ENCODE peak calls at places on chromosomes 4 and X, in five cellular contexts. M is A549, R is HepG2, T is GM12878, I is HCT116. W is an unnamed sample.

GRCh38 chrX:134932528-134933217 is 58.1 kb upstream of the SMIM10 start:
- DNase-seq in I (no peak), R (peak), M (no peak), T (no peak), W (no peak)

GRCh38 chr4:185224597-185224996 is 15.2 kb downstream of the SNX25 start:
- DNase-seq in T (no peak), M (no peak), R (no peak), I (no peak), W (no peak)

GRCh38 chr4:8160233-8160560 is 1.6 kb upstream of the ABLIM2 start:
- DNase-seq in M (no peak), T (no peak), R (no peak), I (no peak), W (no peak)

GRCh38 chr4:53459548-53459947 is 82.1 kb downstream of the FIP1L1 start:
- DNase-seq in R (peak), T (no peak), I (no peak), M (peak), W (no peak)

GRCh38 chrX:119726900-119727555 is 31.4 kb upstream of the SOWAHD start:
- DNase-seq in M (no peak), R (no peak), I (no peak), T (no peak), W (peak)

GRCh38 chr4:25509656-25510055 is 132.6 kb downstream of the ANAPC4 start:
- DNase-seq in T (no peak), M (no peak), I (no peak), R (no peak), W (no peak)

GRCh38 chr4:176270669-176271068 is 1.6 kb upstream of the ASB5 start:
- DNase-seq in I (peak), M (peak), T (no peak), R (peak), W (peak)

GRCh38 chr4:30538794-30539193 is 181.4 kb upstream of the PCDH7 start:
- DNase-seq in T (no peak), M (no peak), I (no peak), R (no peak), W (no peak)

GRCh38 chr4:39044947-39045734 is 12.9 kb upstream of the TMEM156 start:
- DNase-seq in I (no peak), T (no peak), R (no peak), M (peak), W (peak)

GRCh38 chr4:187380181-187380581 is 615.4 kb upstream of the ZFP42 start:
- DNase-seq in T (no peak), I (peak), M (peak), R (peak), W (peak)

GRCh38 chr4:8200302-8200975 is 1.3 kb downstream of the SH3TC1 start:
- DNase-seq in R (no peak), M (no peak), I (no peak), T (no peak), W (no peak)

GRCh38 chrX:456146-456545 is 69.4 kb upstream of the PPP2R3B start:
- DNase-seq in R (no peak), I (no peak), M (no peak), T (no peak), W (no peak)

GRCh38 chr4:117134386-117134785 is 49.0 kb upstream of the TRAM1L1 start:
- DNase-seq in M (peak), R (peak), I (peak), T (peak), W (peak)

GRCh38 chr4:120348521-120348920 is 281.9 kb upstream of the MAD2L1 start:
- DNase-seq in M (no peak), I (no peak), T (no peak), R (no peak), W (no peak)

GRCh38 chrX:1222511-1223252 is 10.2 kb upstream of the CRLF2 start:
- DNase-seq in R (peak), M (peak), T (no peak), I (no peak), W (peak)

GRCh38 chr4:5500165-5500564 is 208.2 kb downstream of the EVC2 start:
- DNase-seq in R (no peak), I (no peak), T (no peak), M (peak), W (peak)

GRCh38 chr4:5497489-5497888 is 210.9 kb downstream of the EVC2 start:
- DNase-seq in R (no peak), I (no peak), T (no peak), M (no peak), W (no peak)

GRCh38 chr4:5504486-5504885 is 203.9 kb downstream of the EVC2 start:
- DNase-seq in T (no peak), I (no peak), R (no peak), M (no peak), W (no peak)

GRCh38 chr4:5503295-5503694 is 205.1 kb downstream of the EVC2 start:
- DNase-seq in M (no peak), T (no peak), R (no peak), I (no peak), W (no peak)
- TF ChIP-seq POLR2A in M (no peak), T (no peak), R (no peak), I (no peak), W (no peak)

DNA sequence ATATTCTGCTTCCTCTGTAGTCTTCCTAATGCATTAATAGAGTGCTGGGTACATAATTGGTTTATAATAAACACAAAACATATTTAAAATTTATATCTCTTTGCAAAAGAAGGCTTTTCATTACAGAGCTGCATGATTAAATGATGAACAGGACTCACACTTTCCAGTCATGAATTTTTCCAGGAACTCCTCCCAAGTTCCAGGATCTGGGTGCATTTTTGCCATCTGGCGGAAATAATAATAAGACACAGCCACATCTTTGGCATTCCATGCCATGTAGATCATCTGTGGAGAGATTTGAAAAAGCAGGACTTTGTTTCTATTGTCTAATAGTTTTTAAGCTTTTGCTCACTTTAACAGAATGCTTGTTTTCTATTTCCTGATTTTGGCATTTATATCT is 40.2 kb upstream of the SULT1B1 start:
- DNase-seq in M (no peak), T (no peak), I (no peak), R (no peak), W (no peak)
- TF ChIP-seq MAX in M (no peak), T (no peak), I (no peak), R (no peak), W (no peak)

GRCh38 chr4:1569461-1570151 is 114.5 kb downstream of the FAM53A start:
- DNase-seq in I (no peak), M (no peak), T (no peak), R (no peak), W (no peak)

GRCh38 chr4:1570291-1571164 is 113.6 kb downstream of the FAM53A start:
- DNase-seq in I (no peak), T (no peak), M (no peak), R (no peak), W (no peak)

GRCh38 chr4:1567808-1568581 is 116.1 kb downstream of the FAM53A start:
- DNase-seq in R (no peak), M (no peak), I (no peak), T (no peak), W (no peak)

GRCh38 chr4:1567519-1567807 is 116.7 kb downstream of the FAM53A start:
- DNase-seq in R (no peak), M (no peak), T (no peak), I (no peak), W (no peak)

DNA sequence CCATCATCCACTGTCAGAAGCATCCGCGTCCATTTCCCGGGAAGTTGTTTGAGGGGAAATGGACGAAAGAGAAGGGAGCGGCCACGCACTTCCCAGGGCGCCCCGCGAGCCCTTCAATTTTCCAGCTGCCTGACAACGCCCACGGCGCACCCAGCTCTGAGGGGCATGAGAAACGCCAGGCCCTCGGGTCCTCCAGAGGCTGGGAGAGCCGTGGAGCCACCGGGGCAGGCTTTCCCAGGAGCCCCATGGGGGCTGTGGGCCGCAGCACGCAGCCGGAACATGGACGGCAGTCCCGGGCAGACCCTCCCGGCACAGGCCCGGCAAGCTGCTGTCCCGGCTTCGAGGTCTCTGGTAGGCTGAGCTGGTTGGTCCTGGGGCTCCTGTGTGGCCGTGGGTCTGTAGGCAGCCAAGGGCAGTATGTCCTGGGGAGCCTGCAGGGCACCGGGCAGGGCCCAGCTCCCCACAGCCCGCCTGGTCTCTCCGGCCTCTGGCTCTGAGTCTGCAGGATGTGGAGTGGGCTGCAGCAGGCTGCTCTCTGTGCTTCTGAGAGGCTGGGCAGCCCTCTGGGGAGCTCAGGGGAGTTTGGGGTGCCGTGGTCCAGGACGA is 115.2 kb downstream of the FAM53A start:
- DNase-seq in T (no peak), R (no peak), M (no peak), I (no peak), W (no peak)
- H3K4me3 ChIP-seq in T (no peak), R (no peak), M (no peak), I (no peak), W (no peak)

GRCh38 chrX:103687696-103688191 is 1.2 kb upstream of the MORF4L2 start:
- DNase-seq in I (peak), M (peak), T (peak), R (peak), W (peak)
- TF ChIP-seq POLR2A in I (no peak), M (peak), T (no peak), R (no peak), W (peak)